ENCODE peak calls at places on chromosomes 2 and 18, in five cellular contexts. One of them, this sample, is unnamed.

GRCh38 chr18:42047721-42048120 is 92.7 kb downstream of the PIK3C3 start:
- DNase-seq in A549: no peak
- DNase-seq in cardiac fibroblast: peak; percentile 35
- DNase-seq in stromal cell of bone marrow: no peak
- DNase-seq in KG1: no peak
- DNase-seq in this sample: no peak

GRCh38 chr2:64371727-64372126 is 82.2 kb upstream of the LGALSL start:
- DNase-seq in A549: no peak
- DNase-seq in cardiac fibroblast: no peak
- DNase-seq in stromal cell of bone marrow: no peak
- DNase-seq in KG1: no peak
- DNase-seq in this sample: no peak

GRCh38 chr18:3097082-3097481 is 84.1 kb upstream of the LPIN2 start:
- DNase-seq in A549: no peak
- DNase-seq in cardiac fibroblast: no peak
- DNase-seq in stromal cell of bone marrow: no peak
- DNase-seq in KG1: no peak
- DNase-seq in this sample: no peak

GRCh38 chr18:48605408-48605845 is 66.6 kb downstream of the CTIF start:
- DNase-seq in A549: peak; percentile 49
- DNase-seq in cardiac fibroblast: peak; percentile 23
- DNase-seq in stromal cell of bone marrow: no peak
- DNase-seq in KG1: no peak
- DNase-seq in this sample: no peak

GRCh38 chr2:20313659-20314058 is 37.0 kb downstream of the PUM2 start:
- DNase-seq in A549: no peak
- DNase-seq in cardiac fibroblast: peak; percentile 64
- DNase-seq in stromal cell of bone marrow: no peak
- DNase-seq in KG1: no peak
- DNase-seq in this sample: no peak

GRCh38 chr18:48031011-48031480 is 100.6 kb upstream of the SMAD2 start:
- DNase-seq in A549: peak; percentile 63
- DNase-seq in cardiac fibroblast: peak; percentile 73
- DNase-seq in stromal cell of bone marrow: no peak
- DNase-seq in KG1: peak; percentile 2
- DNase-seq in this sample: no peak

GRCh38 chr2:45009928-45010705 is 865 bp upstream of the SIX2 start:
- DNase-seq in A549: peak; percentile 35
- DNase-seq in cardiac fibroblast: peak; percentile 91
- DNase-seq in stromal cell of bone marrow: peak; percentile 94
- DNase-seq in KG1: no peak
- DNase-seq in this sample: no peak

GRCh38 chr2:224952942-224953657 is 89.2 kb downstream of the DOCK10 start:
- DNase-seq in A549: no peak
- DNase-seq in cardiac fibroblast: no peak
- DNase-seq in stromal cell of bone marrow: no peak
- DNase-seq in KG1: peak; percentile 42
- DNase-seq in this sample: no peak

GRCh38 chr2:64015898-64016297 is 3.3 kb downstream of the VPS54 start:
- DNase-seq in A549: no peak
- DNase-seq in cardiac fibroblast: no peak
- DNase-seq in stromal cell of bone marrow: no peak
- DNase-seq in KG1: no peak
- DNase-seq in this sample: no peak